ENCODE peak calls at places on chromosomes 6 and 20, in six cellular contexts. H is progenitor cell of endocrine pancreas, Y is NCI-H69, I is GM13977, F is psoas muscle, Z is caudate nucleus. M is an unnamed sample.

GRCh38 chr6:2937627-2938003 is 33.8 kb downstream of the SERPINB6 start:
- DNase-seq in H (no peak), Y (no peak), I (no peak), F (no peak), Z (no peak), M (no peak)

GRCh38 chr6:31711233-31711632 is 3.9 kb upstream of the LY6G6D start:
- DNase-seq in H (no peak), Y (peak), I (no peak), F (no peak), Z (no peak), M (no peak)

GRCh38 chr20:45061244-45061643 is 39.7 kb downstream of the KCNS1 start:
- DNase-seq in H (no peak), Y (no peak), I (no peak), F (no peak), Z (no peak), M (no peak)

GRCh38 chr6:34947561-34947960 is 58.5 kb downstream of the ANKS1A start:
- DNase-seq in H (no peak), Y (no peak), I (no peak), F (no peak), Z (no peak), M (no peak)

GRCh38 chr6:26124550-26125014 is 37.4 kb downstream of the HFE start:
- DNase-seq in H (no peak), Y (peak), I (no peak), F (no peak), Z (no peak), M (no peak)

GRCh38 chr20:56348746-56349145 is 10.0 kb upstream of the FAM210B start:
- DNase-seq in H (no peak), Y (no peak), I (no peak), F (no peak), Z (no peak), M (no peak)

GRCh38 chr6:43120938-43121913 is 45.1 kb downstream of the PTK7 start:
- DNase-seq in H (no peak), Y (peak), I (no peak), F (peak), Z (no peak), M (no peak)

GRCh38 chr20:14291502-14291901 is 45.9 kb downstream of the FLRT3 start:
- DNase-seq in H (no peak), Y (no peak), I (no peak), F (no peak), Z (no peak), M (no peak)

GRCh38 chr6:105488521-105489212 is 85.8 kb upstream of the PREP start:
- DNase-seq in H (no peak), Y (no peak), I (no peak), F (no peak), Z (no peak), M (peak)